ENCODE peak calls at places on chromosome 16, in six cellular contexts. One of them, this sample, is unnamed. For H3K4me1, the result is how much of the 10 kb centered on the place peaks cover.

GRCh38 chr16:3190949-3191353 is 2.9 kb downstream of the OR1F1 start:
- DNase-seq in heart right ventricle: no peak
- DNase-seq in left lung: no peak
- DNase-seq in colonic mucosa: no peak
- DNase-seq in neural progenitor cell: peak
- DNase-seq in A549: peak
- DNase-seq in this sample: no peak

GRCh38 chr16:80577485-80578280 is 36.9 kb downstream of the DYNLRB2 start:
- DNase-seq in heart right ventricle: no peak
- DNase-seq in left lung: no peak
- DNase-seq in colonic mucosa: no peak
- DNase-seq in neural progenitor cell: no peak
- DNase-seq in A549: no peak
- DNase-seq in this sample: no peak

GRCh38 chr16:56608876-56609462 is 585 bp downstream of the MT2A start:
- DNase-seq in heart right ventricle: no peak
- DNase-seq in left lung: no peak
- DNase-seq in colonic mucosa: peak
- DNase-seq in neural progenitor cell: peak
- DNase-seq in A549: peak
- DNase-seq in this sample: no peak

GRCh38 chr16:12659871-12660270 is 143.8 kb downstream of the CPPED1 start:
- DNase-seq in heart right ventricle: no peak
- DNase-seq in left lung: no peak
- DNase-seq in colonic mucosa: no peak
- DNase-seq in neural progenitor cell: no peak
- DNase-seq in A549: no peak
- DNase-seq in this sample: no peak

GRCh38 chr16:29021471-29021870 is 36.6 kb downstream of the LAT start:
- DNase-seq in heart right ventricle: no peak
- DNase-seq in left lung: no peak
- DNase-seq in colonic mucosa: no peak
- DNase-seq in neural progenitor cell: no peak
- DNase-seq in A549: no peak
- DNase-seq in this sample: no peak

GRCh38 chr16:13390093-13390985 is 488.9 kb downstream of the SHISA9 start:
- DNase-seq in heart right ventricle: no peak
- DNase-seq in left lung: no peak
- DNase-seq in colonic mucosa: no peak
- DNase-seq in neural progenitor cell: no peak
- DNase-seq in A549: no peak
- DNase-seq in this sample: no peak

GRCh38 chr16:87132361-87133014 is 184.7 kb downstream of the C16orf95 start:
- DNase-seq in heart right ventricle: peak
- DNase-seq in left lung: no peak
- DNase-seq in colonic mucosa: no peak
- DNase-seq in neural progenitor cell: peak
- DNase-seq in A549: no peak
- DNase-seq in this sample: no peak

GRCh38 chr16:83272201-83272600 is 535.6 kb upstream of the HSBP1 start:
- DNase-seq in heart right ventricle: no peak
- DNase-seq in left lung: no peak
- DNase-seq in colonic mucosa: no peak
- DNase-seq in neural progenitor cell: no peak
- DNase-seq in A549: no peak
- DNase-seq in this sample: no peak

GRCh38 chr16:15946257-15947044 is 3.0 kb upstream of the ABCC1 start:
- DNase-seq in heart right ventricle: no peak
- DNase-seq in left lung: no peak
- DNase-seq in colonic mucosa: no peak
- DNase-seq in neural progenitor cell: no peak
- DNase-seq in A549: peak
- DNase-seq in this sample: peak

GRCh38 chr16:78127130-78127529 is 27.7 kb downstream of the WWOX start:
- DNase-seq in heart right ventricle: no peak
- DNase-seq in left lung: no peak
- DNase-seq in colonic mucosa: no peak
- DNase-seq in neural progenitor cell: no peak
- DNase-seq in A549: no peak
- DNase-seq in this sample: no peak

GRCh38 chr16:21100447-21100846 is 50.2 kb downstream of the DNAH3 start:
- DNase-seq in heart right ventricle: no peak
- DNase-seq in left lung: no peak
- DNase-seq in colonic mucosa: no peak
- DNase-seq in neural progenitor cell: no peak
- DNase-seq in A549: peak
- DNase-seq in this sample: peak

GRCh38 chr16:15639061-15639568 is 3.8 kb downstream of the MARF1 start:
- DNase-seq in heart right ventricle: no peak
- DNase-seq in left lung: no peak
- DNase-seq in colonic mucosa: no peak
- DNase-seq in neural progenitor cell: no peak
- DNase-seq in A549: no peak
- DNase-seq in this sample: no peak

GRCh38 chr16:61926766-61927165 is 109.5 kb downstream of the CDH8 start:
- DNase-seq in heart right ventricle: no peak
- DNase-seq in left lung: no peak
- DNase-seq in colonic mucosa: no peak
- DNase-seq in neural progenitor cell: no peak
- DNase-seq in A549: no peak
- DNase-seq in this sample: no peak

GRCh38 chr16:79601092-79601977 is 798 bp upstream of the MAF start:
- DNase-seq in heart right ventricle: peak
- DNase-seq in left lung: peak
- DNase-seq in colonic mucosa: peak
- DNase-seq in neural progenitor cell: peak
- DNase-seq in A549: peak
- DNase-seq in this sample: peak

GRCh38 chr16:483351-484075 is 44.0 kb upstream of the CAPN15 start:
- DNase-seq in heart right ventricle: no peak
- DNase-seq in left lung: peak
- DNase-seq in colonic mucosa: no peak
- DNase-seq in neural progenitor cell: peak
- DNase-seq in A549: no peak
- DNase-seq in this sample: no peak

GRCh38 chr16:58492066-58492465 is 7.9 kb upstream of the NDRG4 start:
- DNase-seq in heart right ventricle: no peak
- DNase-seq in left lung: no peak
- DNase-seq in colonic mucosa: no peak
- DNase-seq in neural progenitor cell: no peak
- DNase-seq in A549: no peak
- DNase-seq in this sample: no peak

GRCh38 chr16:78251115-78251514 is 151.7 kb downstream of the WWOX start:
- DNase-seq in heart right ventricle: no peak
- DNase-seq in left lung: no peak
- DNase-seq in colonic mucosa: no peak
- DNase-seq in neural progenitor cell: no peak
- DNase-seq in A549: no peak
- DNase-seq in this sample: no peak

GRCh38 chr16:19168173-19169080 is at the start of gene SYT17:
- DNase-seq in heart right ventricle: peak
- DNase-seq in left lung: peak
- DNase-seq in colonic mucosa: peak
- DNase-seq in neural progenitor cell: peak
- DNase-seq in A549: peak
- DNase-seq in this sample: no peak

GRCh38 chr16:59878479-59878878 is 1144.4 kb upstream of the GOT2 start:
- DNase-seq in heart right ventricle: no peak
- DNase-seq in left lung: no peak
- DNase-seq in colonic mucosa: no peak
- DNase-seq in neural progenitor cell: no peak
- DNase-seq in A549: peak
- DNase-seq in this sample: peak

GRCh38 chr16:81863630-81864352 is 84.7 kb downstream of the PLCG2 start:
- DNase-seq in heart right ventricle: no peak
- DNase-seq in left lung: no peak
- DNase-seq in colonic mucosa: no peak
- DNase-seq in neural progenitor cell: peak
- DNase-seq in A549: no peak
- DNase-seq in this sample: no peak

GRCh38 chr16:22635345-22635744 is 124.7 kb downstream of the NPIPB5 start:
- DNase-seq in heart right ventricle: no peak
- DNase-seq in left lung: no peak
- DNase-seq in colonic mucosa: no peak
- DNase-seq in neural progenitor cell: no peak
- DNase-seq in A549: no peak
- DNase-seq in this sample: peak

GRCh38 chr16:22633280-22633679 is 122.6 kb downstream of the NPIPB5 start:
- DNase-seq in heart right ventricle: no peak
- DNase-seq in left lung: no peak
- DNase-seq in colonic mucosa: no peak
- DNase-seq in neural progenitor cell: no peak
- DNase-seq in A549: no peak
- DNase-seq in this sample: no peak

GRCh38 chr16:22635801-22636200 is 125.1 kb downstream of the NPIPB5 start:
- DNase-seq in heart right ventricle: no peak
- DNase-seq in left lung: no peak
- DNase-seq in colonic mucosa: no peak
- DNase-seq in neural progenitor cell: no peak
- DNase-seq in A549: no peak
- DNase-seq in this sample: no peak

GRCh38 chr16:22633794-22634193 is 123.1 kb downstream of the NPIPB5 start:
- DNase-seq in heart right ventricle: no peak
- DNase-seq in left lung: no peak
- DNase-seq in colonic mucosa: no peak
- DNase-seq in neural progenitor cell: no peak
- DNase-seq in A549: no peak
- DNase-seq in this sample: no peak

DNA sequence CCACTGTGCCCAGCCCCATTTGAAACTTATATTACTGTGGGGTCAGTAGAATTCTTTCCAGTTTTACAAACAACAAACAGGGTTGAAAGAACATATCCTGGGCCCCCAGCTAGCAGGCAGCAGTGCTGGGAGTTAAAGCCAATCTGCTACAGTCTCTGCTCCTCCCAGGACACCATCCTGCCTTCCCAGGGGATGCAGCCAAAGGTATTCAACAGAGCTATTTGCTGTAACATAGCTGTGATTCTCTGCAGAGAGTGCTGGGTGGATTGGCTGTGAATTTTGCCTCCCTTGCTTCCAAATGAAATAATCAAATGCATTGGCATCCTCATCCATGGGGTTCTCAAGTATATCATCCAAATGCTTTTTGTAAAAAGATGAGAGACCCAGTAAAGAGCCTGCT is 124.2 kb downstream of the NPIPB5 start:
- DNase-seq in heart right ventricle: no peak
- DNase-seq in left lung: no peak
- DNase-seq in colonic mucosa: no peak
- DNase-seq in neural progenitor cell: no peak
- DNase-seq in A549: no peak
- DNase-seq in this sample: no peak
- H3K4me1 ChIP-seq in heart right ventricle: under half
- H3K4me1 ChIP-seq in left lung: under half
- H3K4me1 ChIP-seq in colonic mucosa: under half
- H3K4me1 ChIP-seq in neural progenitor cell: under half
- H3K4me1 ChIP-seq in A549: under half
- H3K4me1 ChIP-seq in this sample: under half

DNA sequence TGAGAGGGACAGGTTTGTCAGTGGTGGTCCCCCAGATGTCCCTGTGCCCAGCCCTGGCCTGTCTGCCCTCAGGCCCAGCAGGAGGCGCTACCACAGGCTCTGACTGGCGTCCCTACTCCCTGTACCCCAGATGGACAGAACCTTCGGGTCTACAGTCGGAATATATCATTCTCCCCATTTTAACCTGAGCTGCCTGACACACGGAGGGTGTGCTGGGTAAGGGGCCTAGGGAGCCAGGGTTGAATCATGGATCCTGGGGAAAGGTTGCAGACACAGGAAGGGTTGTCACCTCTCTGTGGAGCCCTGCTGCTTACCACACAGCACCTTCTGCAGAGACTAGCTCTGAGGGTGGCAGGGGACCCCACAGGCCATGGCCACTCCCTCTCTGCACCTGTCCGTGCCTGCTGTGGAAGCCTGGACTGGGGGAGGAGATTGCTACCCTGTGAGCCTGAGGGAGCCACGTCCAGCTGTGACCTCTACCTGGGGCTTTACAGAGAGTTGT is 162.2 kb upstream of the ZNF267 start:
- DNase-seq in heart right ventricle: no peak
- DNase-seq in left lung: no peak
- DNase-seq in colonic mucosa: no peak
- DNase-seq in neural progenitor cell: no peak
- DNase-seq in A549: no peak
- DNase-seq in this sample: no peak
- TF ChIP-seq CTCF in heart right ventricle: no peak
- TF ChIP-seq CTCF in left lung: no peak
- TF ChIP-seq CTCF in colonic mucosa: no peak
- TF ChIP-seq CTCF in neural progenitor cell: peak
- TF ChIP-seq CTCF in A549: no peak
- TF ChIP-seq CTCF in this sample: no peak

DNA sequence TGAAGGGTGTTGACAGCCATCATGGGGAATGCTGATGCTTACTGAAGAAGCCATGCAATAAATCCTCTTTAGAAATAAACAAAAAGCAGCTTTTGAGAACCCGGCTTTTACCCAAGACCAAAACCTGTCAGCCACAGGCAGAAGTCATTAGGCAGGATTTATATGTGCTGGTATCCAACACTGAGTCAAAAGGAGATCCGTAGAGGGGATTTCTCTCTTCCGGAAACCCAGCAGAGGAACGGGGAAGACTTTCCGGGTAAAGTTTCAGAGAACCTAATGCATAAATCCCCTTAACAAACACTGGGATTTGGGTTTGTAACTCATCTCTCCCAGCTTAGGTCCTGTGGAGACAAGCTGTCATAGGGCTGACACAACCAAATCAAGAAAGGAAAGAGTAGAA is 287.5 kb downstream of the IRX3 start:
- DNase-seq in heart right ventricle: no peak
- DNase-seq in left lung: no peak
- DNase-seq in colonic mucosa: no peak
- DNase-seq in neural progenitor cell: peak
- DNase-seq in A549: no peak
- DNase-seq in this sample: no peak
- H3K27ac ChIP-seq in heart right ventricle: no peak
- H3K27ac ChIP-seq in left lung: no peak
- H3K27ac ChIP-seq in colonic mucosa: no peak
- H3K27ac ChIP-seq in neural progenitor cell: peak
- H3K27ac ChIP-seq in A549: no peak
- H3K27ac ChIP-seq in this sample: no peak

DNA sequence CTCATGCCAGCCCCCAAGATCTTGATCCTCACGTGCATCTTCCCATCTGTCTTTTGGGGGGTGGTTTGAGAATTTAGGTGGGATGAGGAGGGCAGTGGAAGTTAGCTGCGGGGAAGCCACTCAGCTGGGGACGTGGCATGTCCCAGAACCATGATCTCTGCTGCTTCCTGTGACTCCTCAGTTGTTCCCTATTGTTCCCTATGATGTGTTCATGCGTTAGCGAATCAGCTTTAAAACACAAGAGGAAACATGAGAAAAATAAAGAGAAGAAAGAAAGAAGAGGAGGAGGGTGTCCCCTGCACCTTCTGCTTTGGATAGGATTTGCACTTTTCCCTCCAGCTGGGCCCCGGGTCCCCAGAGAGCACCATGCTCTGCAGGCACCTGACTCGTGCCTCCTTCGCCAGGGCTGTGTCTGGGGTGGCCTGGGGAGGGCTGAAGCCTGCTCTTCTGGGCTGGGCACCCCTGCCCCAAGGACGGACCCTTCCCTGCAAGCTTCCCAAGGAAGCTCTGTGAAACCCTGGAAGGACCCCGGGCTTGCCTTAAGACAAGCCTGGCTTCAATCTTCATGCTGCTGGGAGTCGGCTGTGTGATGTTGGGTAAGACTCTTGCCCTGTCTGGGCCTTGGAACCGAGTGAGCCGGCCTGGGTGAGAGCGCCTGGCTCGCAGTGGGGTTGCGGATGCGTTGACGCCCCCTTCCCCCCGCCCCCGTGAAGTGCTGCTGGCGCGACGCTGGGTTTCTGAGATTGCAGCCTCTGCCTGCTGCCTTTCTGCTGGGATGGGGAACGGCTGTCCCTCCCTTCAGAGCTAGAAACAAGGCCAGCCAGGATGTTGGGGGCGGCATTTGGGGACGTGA is 62.8 kb upstream of the CIBAR2 start:
- DNase-seq in heart right ventricle: no peak
- DNase-seq in left lung: no peak
- DNase-seq in colonic mucosa: no peak
- DNase-seq in neural progenitor cell: no peak
- DNase-seq in A549: no peak
- DNase-seq in this sample: no peak
- H3K4me1 ChIP-seq in heart right ventricle: half or more
- H3K4me1 ChIP-seq in left lung: half or more
- H3K4me1 ChIP-seq in colonic mucosa: under half
- H3K4me1 ChIP-seq in neural progenitor cell: under half
- H3K4me1 ChIP-seq in A549: under half
- H3K4me1 ChIP-seq in this sample: under half

This sample was measured in foreskin keratinocyte.